ENCODE peak calls at places on chromosomes 11 and 22, in six cellular contexts. R, E, G, U, B and J are unnamed samples.

GRCh38 chr11:92717240-92717639 is 252.2 kb upstream of the MTNR1B start:
- DNase-seq in E (no peak), R (no peak), B (no peak), U (no peak), G (no peak), J (no peak)

GRCh38 chr22:35380537-35381423 is at the start of gene HMOX1:
- DNase-seq in B (peak; percentile 91), R (peak; percentile 80), U (peak; percentile 98), E (peak; percentile 97), G (peak; percentile 63), J (peak; percentile 67)

GRCh38 chr22:30892286-30892685 is 76.3 kb downstream of the MORC2 start:
- DNase-seq in G (no peak), E (no peak), R (no peak), U (peak; percentile 52), B (peak; percentile 4), J (no peak)

GRCh38 chr11:87331273-87331672 is 293.5 kb downstream of the TMEM135 start:
- DNase-seq in B (no peak), R (no peak), E (no peak), U (no peak), G (no peak), J (no peak)

GRCh38 chr11:102734650-102735049 is 9.9 kb upstream of the MMP8 start:
- DNase-seq in G (no peak), U (no peak), E (no peak), R (no peak), B (no peak), J (no peak)

GRCh38 chr11:92276773-92277172 is 52.2 kb downstream of the FAT3 start:
- DNase-seq in R (no peak), G (no peak), U (no peak), B (no peak), E (no peak), J (no peak)

GRCh38 chr11:44286268-44286880 is 23.6 kb downstream of the ALX4 start:
- DNase-seq in R (peak; percentile 68), B (peak; percentile 54), U (no peak), E (peak; percentile 70), G (peak; percentile 76), J (peak; percentile 48)

GRCh38 chr11:46247664-46248063 is 29.8 kb upstream of the CREB3L1 start:
- DNase-seq in R (peak; percentile 70), B (no peak), E (no peak), G (peak; percentile 53), U (no peak), J (no peak)

GRCh38 chr11:65900125-65900898 is at the start of gene FOSL1:
- DNase-seq in R (peak; percentile 99), G (peak; percentile 95), B (peak; percentile 89), U (peak; percentile 95), E (peak; percentile 97), J (peak; percentile 82)